ENCODE peak calls at places on chromosomes 11 and 22, in five cellular contexts. D is H1, R is GM12878, P is HepG2, Q is K562. L is an unnamed sample.

GRCh38 chr22:28882545-28882877 is 861 bp upstream of the ZNRF3 start:
- DNase-seq in P (no peak), R (no peak), D (no peak), Q (peak), L (no peak)

GRCh38 chr22:50469377-50470305 is 5.2 kb downstream of the SBF1 start:
- DNase-seq in R (peak), D (peak), P (no peak), Q (peak), L (no peak)

GRCh38 chr11:34327804-34328631 is 29.8 kb downstream of the ABTB2 start:
- DNase-seq in P (no peak), R (no peak), D (no peak), Q (no peak), L (no peak)

GRCh38 chr11:100403817-100404216 is 283.3 kb upstream of the ARHGAP42 start:
- DNase-seq in D (no peak), P (no peak), R (no peak), Q (no peak), L (no peak)

GRCh38 chr22:41935015-41935908 is 8.7 kb upstream of the TNFRSF13C start:
- DNase-seq in Q (no peak), P (no peak), R (no peak), D (no peak), L (no peak)

GRCh38 chr11:86954288-86955110 is 696 bp downstream of the FZD4 start:
- DNase-seq in Q (peak), D (no peak), P (no peak), R (no peak), L (peak)

GRCh38 chr11:84634309-84634708 is 992.8 kb downstream of the DLG2 start:
- DNase-seq in D (no peak), R (no peak), P (no peak), Q (no peak), L (no peak)

GRCh38 chr22:31139866-31140716 is at the start of gene PLA2G3:
- DNase-seq in R (no peak), D (peak), P (peak), Q (peak), L (no peak)

GRCh38 chr11:134252539-134253188 is 488 bp downstream of the THYN1 start:
- DNase-seq in Q (no peak), D (no peak), P (no peak), R (no peak), L (no peak)

GRCh38 chr11:60914620-60915249 is 777 bp downstream of the TMEM109 start:
- DNase-seq in D (no peak), R (no peak), P (no peak), Q (peak), L (no peak)

GRCh38 chr11:88103337-88104206 is 71.7 kb downstream of the RAB38 start:
- DNase-seq in D (peak), P (peak), Q (peak), R (peak), L (peak)

GRCh38 chr22:19823191-19823590 is 31.5 kb downstream of the GNB1L start:
- DNase-seq in R (no peak), P (no peak), D (no peak), Q (no peak), L (no peak)

GRCh38 chr11:28298209-28298608 is 190.0 kb downstream of the METTL15 start:
- DNase-seq in D (no peak), Q (no peak), R (no peak), P (no peak), L (no peak)

GRCh38 chr11:104256525-104256924 is 92.6 kb upstream of the PDGFD start:
- DNase-seq in D (no peak), P (no peak), Q (no peak), R (no peak), L (no peak)

GRCh38 chr11:125173556-125173955 is 9.0 kb downstream of the PKNOX2 start:
- DNase-seq in P (no peak), Q (no peak), R (no peak), D (no peak), L (no peak)

GRCh38 chr11:113876074-113876797 is 864 bp upstream of the USP28 start:
- DNase-seq in D (no peak), Q (peak), R (no peak), P (no peak), L (no peak)

GRCh38 chr11:8365542-8365941 is 101.9 kb upstream of the LMO1 start:
- DNase-seq in R (no peak), D (no peak), Q (peak), P (no peak), L (no peak)

GRCh38 chr11:73312806-73313403 is 4.8 kb downstream of the ARHGEF17 start:
- DNase-seq in D (no peak), R (no peak), Q (no peak), P (no peak), L (no peak)

DNA sequence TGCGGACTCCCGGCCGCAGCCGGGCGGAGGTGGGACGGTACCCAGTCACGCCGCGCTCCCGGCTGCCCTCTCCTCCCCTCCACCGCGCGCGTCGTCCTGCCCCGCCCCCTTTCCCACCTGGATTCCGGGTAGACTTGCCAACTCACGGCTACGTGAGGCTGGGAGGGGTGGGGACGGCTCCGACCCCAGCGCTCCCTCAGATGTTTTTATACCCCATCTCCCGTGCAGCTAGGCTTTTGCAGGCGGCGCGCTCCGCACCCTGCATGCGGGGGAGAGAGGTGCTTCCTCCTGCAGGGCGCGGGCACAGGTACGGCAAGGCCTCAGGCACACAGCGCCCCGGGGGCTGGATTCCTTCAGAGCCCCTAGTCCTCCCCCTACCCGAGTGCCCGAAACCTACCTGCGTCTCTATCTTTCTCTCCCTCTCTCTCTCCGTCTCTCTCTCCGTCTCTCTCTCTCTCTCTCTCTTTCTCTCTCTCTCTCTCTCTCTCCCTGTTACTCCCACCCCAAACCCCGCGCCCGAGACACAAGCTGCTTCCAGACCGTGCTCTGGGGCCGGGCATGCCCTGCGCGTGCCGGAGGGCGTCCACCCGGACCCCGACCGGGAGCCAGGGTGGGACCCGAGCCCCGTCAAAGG is 1.9 kb downstream of the PDGFB start:
- DNase-seq in P (peak), Q (no peak), R (no peak), D (no peak), L (no peak)
- TF ChIP-seq HDAC2 in P (peak), Q (no peak), R (no peak), D (peak), L (no peak)

GRCh38 chr11:45997599-45997998 is 75.1 kb downstream of the LARGE2 start:
- DNase-seq in R (no peak), D (no peak), Q (peak), P (no peak), L (no peak)

GRCh38 chr11:45995342-45995734 is 72.9 kb downstream of the LARGE2 start:
- DNase-seq in P (no peak), R (no peak), Q (peak), D (no peak), L (no peak)

GRCh38 chr11:45988922-45989321 is 66.5 kb downstream of the LARGE2 start:
- DNase-seq in P (no peak), D (no peak), Q (no peak), R (no peak), L (no peak)

GRCh38 chr11:45994421-45995341 is 72.2 kb downstream of the LARGE2 start:
- DNase-seq in P (no peak), Q (peak), R (no peak), D (no peak), L (no peak)

DNA sequence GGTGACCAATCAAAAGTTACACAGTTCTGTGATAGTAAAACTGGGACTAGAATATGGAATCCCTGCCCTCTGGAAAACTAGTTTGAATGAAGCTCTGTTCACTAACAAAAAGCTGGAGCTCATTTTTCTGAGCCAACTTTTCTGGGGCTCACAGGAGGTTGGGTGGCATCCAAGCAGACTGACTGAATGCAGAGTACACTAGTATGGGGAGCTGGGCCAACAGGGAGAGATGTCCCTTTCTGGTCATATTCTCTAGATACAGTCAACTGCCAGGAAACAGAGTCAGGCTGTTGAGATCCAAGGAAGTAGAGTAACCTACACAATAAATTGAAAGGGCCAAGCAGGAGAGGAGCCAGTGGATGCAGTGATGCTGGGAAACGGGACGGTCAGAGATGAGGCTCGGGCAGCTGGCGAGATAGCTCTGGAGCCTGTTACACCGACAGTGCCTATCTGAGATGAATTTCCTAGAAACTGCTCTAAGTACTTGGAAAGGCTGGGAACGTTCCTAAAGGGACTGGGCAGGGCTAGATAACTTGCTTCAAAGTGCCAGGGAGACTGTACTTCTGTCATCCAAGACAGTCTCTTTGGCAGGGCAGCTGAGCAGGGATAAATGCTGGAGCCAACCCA is 71.1 kb downstream of the LARGE2 start:
- DNase-seq in P (no peak), D (no peak), R (no peak), Q (peak), L (no peak)
- TF ChIP-seq HDAC2 in P (no peak), D (no peak), R (no peak), Q (no peak), L (no peak)

GRCh38 chr11:64842851-64843841 is 1.3 kb downstream of the CDC42BPG start:
- DNase-seq in P (peak), D (no peak), R (no peak), Q (peak), L (peak)
- TF ChIP-seq HDAC2 in P (peak), D (no peak), R (no peak), Q (no peak), L (no peak)

GRCh38 chr22:37566903-37567798 is 6.9 kb downstream of the CDC42EP1 start:
- DNase-seq in D (no peak), R (peak), P (peak), Q (peak), L (peak)

GRCh38 chr22:37568448-37569008 is 8.2 kb downstream of the CDC42EP1 start:
- DNase-seq in R (no peak), D (no peak), P (no peak), Q (no peak), L (no peak)

GRCh38 chr22:37565830-37566229 is 5.5 kb downstream of the CDC42EP1 start:
- DNase-seq in Q (no peak), R (no peak), P (no peak), D (no peak), L (no peak)

GRCh38 chr22:37567991-37568390 is 7.7 kb downstream of the CDC42EP1 start:
- DNase-seq in D (no peak), Q (no peak), P (no peak), R (no peak), L (no peak)

GRCh38 chr22:37566329-37566837 is 6.1 kb downstream of the CDC42EP1 start:
- DNase-seq in Q (no peak), R (no peak), P (no peak), D (no peak), L (no peak)
- TF ChIP-seq HDAC2 in Q (no peak), R (no peak), P (no peak), D (no peak), L (no peak)

DNA sequence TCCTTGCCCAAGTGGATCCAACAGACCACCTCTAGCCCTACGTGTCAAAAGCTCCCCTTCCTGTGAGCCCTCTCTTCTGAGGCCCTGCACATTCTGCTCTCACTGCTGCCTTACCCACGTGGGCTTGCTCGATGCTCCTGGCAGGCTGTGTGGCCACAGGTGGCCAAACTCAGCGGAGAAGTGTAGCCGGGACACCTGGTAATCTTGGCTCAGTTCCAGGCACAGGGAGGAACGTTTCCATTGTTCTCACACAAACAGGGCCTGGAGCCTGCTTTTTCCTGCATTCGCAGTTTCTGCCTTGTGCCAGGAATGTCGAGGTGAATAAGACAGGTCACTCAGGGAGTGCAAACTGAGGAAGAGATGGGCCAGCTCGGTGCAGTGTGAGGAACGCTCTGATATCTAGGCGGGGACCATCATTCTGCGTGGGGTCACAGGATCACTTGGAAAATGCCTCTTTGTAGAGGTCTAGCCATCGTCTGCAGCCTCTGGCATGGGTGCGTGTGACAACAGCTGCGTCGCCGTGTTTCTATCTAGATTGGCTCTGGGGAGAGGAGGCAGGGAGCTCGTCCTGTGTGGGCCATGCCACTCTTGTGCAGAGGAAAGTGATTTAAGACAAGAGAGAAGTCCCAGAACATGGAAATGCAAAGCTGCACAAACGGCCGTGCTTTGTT is 127.6 kb upstream of the PARVA start:
- DNase-seq in Q (no peak), D (no peak), P (no peak), R (no peak), L (no peak)
- TF ChIP-seq HDAC2 in Q (no peak), D (no peak), P (no peak), R (no peak), L (no peak)

GRCh38 chr11:112834277-112834755 is 126.9 kb upstream of the NCAM1 start:
- DNase-seq in D (no peak), P (no peak), Q (no peak), R (no peak), L (no peak)
- TF ChIP-seq HDAC2 in D (no peak), P (no peak), Q (no peak), R (no peak), L (no peak)

DNA sequence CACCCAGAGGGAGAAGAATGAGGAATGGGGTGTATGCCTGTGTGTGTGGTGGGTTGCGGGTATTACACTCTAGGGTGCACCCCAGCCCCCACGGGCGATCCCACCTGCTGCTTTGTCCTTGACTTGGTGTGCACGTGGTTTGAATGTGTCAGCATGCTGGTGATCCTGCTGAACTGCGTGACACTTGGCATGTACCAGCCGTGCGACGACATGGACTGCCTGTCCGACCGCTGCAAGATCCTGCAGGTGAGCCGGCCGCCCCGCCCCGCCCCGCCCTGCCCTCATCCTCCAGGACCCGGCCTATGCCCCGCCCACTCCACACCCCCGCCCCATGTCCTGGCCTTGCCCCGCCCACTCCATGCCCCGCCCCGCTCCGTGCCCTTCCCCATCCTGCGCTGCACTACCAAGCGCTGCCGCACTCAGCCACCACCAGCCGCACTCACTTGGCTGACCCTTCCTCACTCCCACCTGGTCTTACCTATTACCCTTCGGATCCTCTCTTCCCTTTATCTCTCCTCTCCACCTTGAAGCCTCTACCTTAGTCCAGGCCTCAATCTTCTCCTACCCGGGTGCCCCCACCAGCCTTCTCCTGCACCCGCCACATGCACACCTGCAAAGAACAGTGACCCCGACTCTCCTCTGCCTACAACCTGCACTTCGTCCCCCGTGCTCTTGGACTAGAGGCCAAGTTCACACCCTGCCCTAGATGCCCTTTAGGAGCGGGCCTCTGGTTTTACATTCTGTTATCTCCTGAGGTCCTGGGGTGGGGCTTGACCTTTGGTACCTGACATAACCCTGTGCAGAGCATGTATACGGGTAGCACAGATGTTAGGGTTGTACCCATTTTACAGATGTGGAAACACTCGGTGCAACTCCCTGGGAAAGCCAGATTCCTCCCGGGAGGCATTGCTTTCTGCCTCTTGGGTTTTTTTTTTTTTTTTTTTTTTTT is 27.7 kb downstream of the CACNA1I start:
- DNase-seq in R (no peak), P (no peak), Q (peak), D (peak), L (peak)
- TF ChIP-seq HDAC2 in R (no peak), P (no peak), Q (no peak), D (no peak), L (no peak)

GRCh38 chr22:36540867-36541642 is 12.1 kb upstream of the EIF3D start:
- DNase-seq in P (no peak), R (no peak), Q (no peak), D (no peak), L (no peak)

GRCh38 chr22:36538529-36538928 is 9.6 kb upstream of the EIF3D start:
- DNase-seq in D (no peak), R (no peak), P (no peak), Q (no peak), L (no peak)

GRCh38 chr22:36541831-36542391 is 12.9 kb upstream of the EIF3D start:
- DNase-seq in P (no peak), R (no peak), Q (peak), D (no peak), L (peak)

GRCh38 chr22:36532466-36532865 is 3.5 kb upstream of the EIF3D start:
- DNase-seq in R (no peak), P (no peak), D (no peak), Q (no peak), L (no peak)

GRCh38 chr22:36536717-36537116 is 7.8 kb upstream of the EIF3D start:
- DNase-seq in P (no peak), R (no peak), Q (no peak), D (no peak), L (no peak)
- TF ChIP-seq HDAC2 in P (no peak), R (no peak), Q (no peak), D (no peak), L (no peak)